ENCODE peak calls at places on chromosomes 2 and 18, in four cellular contexts. One of them, this sample, is unnamed.

GRCh38 chr2:181517685-181518301 is 60.6 kb downstream of the ITGA4 start:
- DNase-seq in activated naive CD4-positive, alpha-beta T cell: no peak
- DNase-seq in fibroblast of the conjunctiva: no peak
- DNase-seq in omental fat pad: no peak
- DNase-seq in this sample: no peak

GRCh38 chr2:42901076-42901645 is 108.8 kb upstream of the HAAO start:
- DNase-seq in activated naive CD4-positive, alpha-beta T cell: no peak
- DNase-seq in omental fat pad: peak; percentile 21
- DNase-seq in fibroblast of the conjunctiva: no peak
- DNase-seq in this sample: no peak

GRCh38 chr2:190649035-190649797 is at the start of gene NAB1:
- DNase-seq in omental fat pad: no peak
- DNase-seq in activated naive CD4-positive, alpha-beta T cell: peak; percentile 28
- DNase-seq in fibroblast of the conjunctiva: no peak
- DNase-seq in this sample: no peak

GRCh38 chr18:8890957-8891464 is 185.7 kb downstream of the MTCL1 start:
- DNase-seq in omental fat pad: no peak
- DNase-seq in fibroblast of the conjunctiva: peak; percentile 43
- DNase-seq in activated naive CD4-positive, alpha-beta T cell: no peak
- DNase-seq in this sample: no peak

GRCh38 chr2:189002079-189002478 is 27.9 kb downstream of the COL3A1 start:
- DNase-seq in omental fat pad: no peak
- DNase-seq in activated naive CD4-positive, alpha-beta T cell: no peak
- DNase-seq in fibroblast of the conjunctiva: no peak
- DNase-seq in this sample: no peak

GRCh38 chr2:142144547-142144946 is 13.7 kb upstream of the LRP1B start:
- DNase-seq in activated naive CD4-positive, alpha-beta T cell: no peak
- DNase-seq in fibroblast of the conjunctiva: no peak
- DNase-seq in omental fat pad: no peak
- DNase-seq in this sample: no peak

GRCh38 chr2:226794751-226795171 is 4.9 kb downstream of the IRS1 start:
- DNase-seq in omental fat pad: no peak
- DNase-seq in fibroblast of the conjunctiva: peak; percentile 72
- DNase-seq in activated naive CD4-positive, alpha-beta T cell: no peak
- DNase-seq in this sample: no peak

GRCh38 chr2:233414273-233414654 is 60.0 kb downstream of the DGKD start:
- DNase-seq in omental fat pad: no peak
- DNase-seq in fibroblast of the conjunctiva: no peak
- DNase-seq in activated naive CD4-positive, alpha-beta T cell: no peak
- DNase-seq in this sample: no peak

GRCh38 chr2:207423886-207424285 is 105.9 kb upstream of the CREB1 start:
- DNase-seq in activated naive CD4-positive, alpha-beta T cell: no peak
- DNase-seq in omental fat pad: no peak
- DNase-seq in fibroblast of the conjunctiva: no peak
- DNase-seq in this sample: no peak

GRCh38 chr2:241469746-241470145 is 38.6 kb downstream of the STK25 start:
- DNase-seq in fibroblast of the conjunctiva: no peak
- DNase-seq in activated naive CD4-positive, alpha-beta T cell: no peak
- DNase-seq in omental fat pad: no peak
- DNase-seq in this sample: no peak

GRCh38 chr2:234308814-234309195 is 188.1 kb downstream of the ARL4C start:
- DNase-seq in fibroblast of the conjunctiva: no peak
- DNase-seq in omental fat pad: no peak
- DNase-seq in activated naive CD4-positive, alpha-beta T cell: no peak
- DNase-seq in this sample: peak; percentile 11

This sample was measured in mesothelial cell of epicardium.